ENCODE peak calls at places on chromosomes 12 and 14, in five cellular contexts. G, M, B, W and Z are unnamed samples.

GRCh38 chr12:40376533-40377267 is 151.9 kb downstream of the LRRK2 start:
- DNase-seq in W (no peak), B (no peak), M (no peak), G (no peak), Z (no peak)

GRCh38 chr12:121668750-121669524 is 517 bp downstream of the MORN3 start:
- DNase-seq in G (no peak), M (peak), W (peak), B (peak), Z (peak)

GRCh38 chr12:116068371-116068770 is 209.1 kb downstream of the MED13L start:
- DNase-seq in W (no peak), G (no peak), M (no peak), B (no peak), Z (no peak)

GRCh38 chr12:65525501-65526141 is 247.1 kb downstream of the MSRB3 start:
- DNase-seq in B (no peak), G (peak), M (no peak), W (no peak), Z (no peak)

GRCh38 chr12:112539221-112539620 is 120.5 kb downstream of the PTPN11 start:
- DNase-seq in M (no peak), B (peak), W (no peak), G (no peak), Z (peak)

GRCh38 chr12:42124764-42125371 is 19.8 kb downstream of the GXYLT1 start:
- DNase-seq in B (no peak), W (no peak), M (no peak), G (no peak), Z (no peak)

GRCh38 chr14:77314043-77314442 is 6.6 kb downstream of the POMT2 start:
- DNase-seq in B (no peak), W (no peak), M (no peak), G (peak), Z (peak)

GRCh38 chr12:19338405-19338804 is 100.9 kb upstream of the AEBP2 start:
- DNase-seq in B (no peak), W (no peak), G (peak), M (no peak), Z (peak)